ENCODE peak calls at places on chromosomes 3 and 15, in four cellular contexts. Z is GM23338, X is MM.1S, O is HFF-Myc. W is an unnamed sample.

GRCh38 chr15:66293419-66294156 is at the start of gene DIS3L:
- DNase-seq in Z (peak), O (no peak), X (peak), W (no peak)

GRCh38 chr3:195198424-195199346 is 72.3 kb downstream of the XXYLT1 start:
- DNase-seq in X (no peak), O (no peak), Z (no peak), W (no peak)

GRCh38 chr15:32683906-32684584 is 33.8 kb upstream of the GREM1 start:
- DNase-seq in Z (no peak), X (no peak), O (peak), W (no peak)

GRCh38 chr3:38062809-38063208 is 23.8 kb downstream of the DLEC1 start:
- DNase-seq in X (no peak), Z (no peak), O (no peak), W (no peak)

GRCh38 chr15:38972831-38973230 is 408.2 kb upstream of the RASGRP1 start:
- DNase-seq in X (no peak), O (no peak), Z (no peak), W (peak)

GRCh38 chr3:64896173-64896925 is 208.5 kb upstream of the ADAMTS9 start:
- DNase-seq in Z (no peak), X (no peak), O (no peak), W (no peak)

GRCh38 chr3:56125358-56126005 is 342.8 kb downstream of the ERC2 start:
- DNase-seq in X (no peak), O (peak), Z (peak), W (no peak)

GRCh38 chr3:179037361-179037760 is 34.2 kb downstream of the ZMAT3 start:
- DNase-seq in X (no peak), O (peak), Z (no peak), W (no peak)

GRCh38 chr15:77528290-77528967 is 104.3 kb downstream of the LINGO1 start:
- DNase-seq in X (no peak), Z (no peak), O (no peak), W (no peak)

GRCh38 chr15:45642203-45642932 is 7.5 kb downstream of the SQOR start:
- DNase-seq in O (no peak), Z (no peak), X (no peak), W (peak)

GRCh38 chr3:98540346-98540745 is 8.6 kb downstream of the GPR15 start:
- DNase-seq in O (no peak), Z (no peak), X (peak), W (no peak)

GRCh38 chr15:38145671-38146111 is 106.9 kb upstream of the SPRED1 start:
- DNase-seq in Z (no peak), X (no peak), O (no peak), W (no peak)

GRCh38 chr3:48428088-48428862 is 1.6 kb downstream of the PLXNB1 start:
- DNase-seq in Z (peak), O (no peak), X (no peak), W (no peak)

GRCh38 chr15:71532994-71533393 is 277.4 kb upstream of the NR2E3 start:
- DNase-seq in O (no peak), Z (peak), X (peak), W (no peak)

GRCh38 chr3:147412917-147413711 is 3.9 kb downstream of the ZIC1 start:
- DNase-seq in O (no peak), X (no peak), Z (peak), W (no peak)

GRCh38 chr15:90593469-90594158 is 63.9 kb downstream of the CRTC3 start:
- DNase-seq in X (no peak), O (no peak), Z (no peak), W (no peak)

GRCh38 chr15:83219026-83219425 is 11.4 kb upstream of the HDGFL3 start:
- DNase-seq in Z (no peak), O (no peak), X (no peak), W (no peak)

GRCh38 chr15:71115567-71116351 is 488 bp downstream of the THSD4 start:
- DNase-seq in O (no peak), X (peak), Z (peak), W (no peak)

GRCh38 chr3:110608566-110608965 is 463.1 kb upstream of the NECTIN3 start:
- DNase-seq in O (no peak), Z (no peak), X (no peak), W (no peak)

DNA sequence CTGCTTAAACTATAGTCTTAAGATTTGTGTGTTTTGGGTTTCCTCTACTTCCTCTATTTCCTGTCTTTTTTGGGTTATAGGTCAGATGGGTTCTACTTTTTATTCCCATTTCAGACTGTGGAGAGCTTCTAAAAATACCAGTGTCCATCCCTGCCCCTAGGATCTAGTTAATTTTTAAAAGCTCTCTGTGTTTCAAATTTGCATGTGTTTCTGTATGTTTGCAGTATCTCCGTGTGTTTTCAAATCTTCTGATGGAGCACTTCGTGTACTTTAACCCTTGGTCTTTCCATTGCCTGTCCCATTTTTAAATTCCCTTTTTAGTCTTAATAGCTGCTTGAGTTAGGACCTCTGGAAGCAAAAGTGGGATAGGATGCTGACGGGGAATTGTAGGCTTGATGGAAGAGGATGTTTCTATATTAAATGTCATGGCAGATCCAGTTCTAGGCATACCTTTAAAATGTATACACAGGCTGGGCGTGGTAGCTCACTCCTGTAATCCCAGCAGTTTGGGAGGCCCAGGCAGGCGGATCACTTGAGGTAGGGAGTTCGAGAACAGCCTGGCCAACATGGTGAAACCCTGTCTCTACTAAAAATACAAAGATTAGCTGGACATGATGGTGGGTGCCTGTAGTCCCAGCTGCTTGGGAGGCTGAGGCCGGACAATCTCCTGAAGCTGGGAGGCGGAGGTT is 8.4 kb downstream of the CHD2 start:
- DNase-seq in X (no peak), Z (no peak), O (no peak), W (no peak)
- H3K4me3 ChIP-seq in X (no peak), Z (no peak), O (peak), W (no peak)

DNA sequence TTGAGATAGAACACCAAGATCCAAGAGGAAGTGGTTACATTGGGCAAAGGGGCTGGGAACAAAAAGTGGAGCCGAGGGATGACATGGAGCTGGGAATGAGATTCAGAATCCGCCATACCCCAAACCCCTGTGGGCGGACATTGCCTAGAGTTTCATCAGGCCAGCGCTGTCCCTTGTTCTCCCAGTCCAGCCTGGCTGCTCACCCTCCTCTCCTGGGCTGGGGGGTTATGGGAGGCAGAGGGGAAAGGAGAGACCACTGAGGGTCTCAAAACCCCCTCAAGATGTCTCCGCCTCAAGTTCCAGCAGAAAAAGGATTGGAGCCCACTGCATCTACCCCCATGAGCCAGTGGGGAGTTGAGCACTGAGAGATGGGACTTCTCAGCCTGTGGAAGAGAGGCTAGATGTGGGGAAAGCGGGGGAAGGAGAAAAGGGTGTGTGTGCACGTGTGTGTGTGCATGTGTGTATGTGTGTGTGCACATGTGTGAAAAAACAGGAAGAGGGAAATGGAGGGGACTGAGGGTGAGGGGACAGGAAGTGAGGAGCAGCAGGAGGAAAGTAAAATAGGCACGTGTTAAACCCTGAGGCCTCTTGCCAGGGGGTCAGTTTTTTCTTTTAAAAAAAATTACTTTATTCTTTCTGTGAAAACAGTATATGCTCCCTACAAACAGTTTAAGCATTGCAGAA is 14.3 kb downstream of the GRM2 start:
- DNase-seq in Z (no peak), O (no peak), X (no peak), W (no peak)
- TF ChIP-seq CTCF in Z (no peak), O (no peak), X (no peak), W (no peak)

GRCh38 chr3:16932877-16933276 is 48.1 kb downstream of the PLCL2 start:
- DNase-seq in X (peak), O (no peak), Z (no peak), W (no peak)

GRCh38 chr3:16936656-16937055 is 51.9 kb downstream of the PLCL2 start:
- DNase-seq in X (no peak), O (no peak), Z (no peak), W (no peak)

GRCh38 chr3:16935766-16936165 is 51.0 kb downstream of the PLCL2 start:
- DNase-seq in Z (no peak), O (no peak), X (no peak), W (no peak)

GRCh38 chr3:16937421-16937820 is 52.7 kb downstream of the PLCL2 start:
- DNase-seq in O (no peak), X (no peak), Z (no peak), W (no peak)

DNA sequence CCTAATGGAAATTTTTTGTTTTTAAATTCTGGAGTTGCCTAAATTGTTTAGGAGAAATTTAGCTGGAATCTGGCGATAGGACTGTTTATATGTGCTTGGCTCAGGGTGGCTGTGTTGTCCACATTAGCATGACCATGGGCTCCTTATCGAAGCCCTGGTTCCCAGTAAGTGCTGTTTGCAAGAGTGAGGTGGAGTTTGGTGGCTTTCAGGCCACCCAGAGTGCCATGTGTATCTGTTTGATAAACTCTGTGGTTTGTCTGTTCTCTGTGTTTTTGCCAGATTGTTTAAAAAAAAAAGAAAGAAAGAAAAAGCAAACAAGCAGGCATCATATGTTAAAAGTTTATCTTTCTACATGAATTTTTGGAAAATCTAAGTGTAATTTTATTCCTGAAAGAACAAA is 51.5 kb downstream of the PLCL2 start:
- DNase-seq in Z (peak), O (no peak), X (no peak), W (no peak)
- H3K4me3 ChIP-seq in Z (no peak), O (no peak), X (no peak), W (no peak)

GRCh38 chr3:177726807-177727206 is 529.5 kb upstream of the TBL1XR1 start:
- DNase-seq in X (no peak), O (no peak), Z (no peak), W (no peak)

GRCh38 chr3:177725165-177725564 is 527.9 kb upstream of the TBL1XR1 start:
- DNase-seq in Z (no peak), X (no peak), O (no peak), W (no peak)

GRCh38 chr3:177722386-177722785 is 525.1 kb upstream of the TBL1XR1 start:
- DNase-seq in O (no peak), Z (no peak), X (no peak), W (no peak)

GRCh38 chr3:177724020-177724638 is 526.8 kb upstream of the TBL1XR1 start:
- DNase-seq in X (no peak), O (no peak), Z (no peak), W (no peak)

DNA sequence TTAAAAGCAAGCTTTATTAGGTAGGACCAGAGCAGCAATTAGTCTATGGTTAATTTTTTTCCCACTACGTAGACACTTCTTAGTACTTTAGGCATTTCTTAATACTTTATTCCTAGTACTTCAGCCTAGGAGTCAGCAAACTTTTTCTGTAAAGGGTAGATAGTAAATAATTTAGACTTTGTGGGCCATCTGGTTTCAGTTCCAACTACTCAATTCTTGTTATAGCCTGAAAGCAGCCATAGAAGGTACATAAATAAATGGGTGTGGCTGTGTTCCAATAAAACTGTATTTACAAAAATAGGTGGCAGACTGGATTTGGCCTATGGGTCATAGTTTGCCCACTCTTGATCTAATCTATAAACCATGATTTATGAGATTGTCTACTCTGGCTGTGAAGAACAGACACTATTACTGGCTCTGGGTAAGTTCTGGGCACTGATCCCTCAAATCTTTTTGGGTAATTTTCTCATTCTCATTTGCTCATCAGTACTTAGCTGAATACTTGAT is 524.6 kb upstream of the TBL1XR1 start:
- DNase-seq in O (no peak), Z (no peak), X (no peak), W (no peak)
- TF ChIP-seq CTCF in O (no peak), Z (no peak), X (no peak), W (no peak)

W was measured in retinal pigment epithelial cell.